ENCODE peak calls at places on chromosomes 12 and 14, in four cellular contexts. K is glutamatergic neuron, M is progenitor cell of endocrine pancreas, R is H1. L is an unnamed sample.

GRCh38 chr14:34665785-34666425 is 36.0 kb upstream of the SNX6 start:
- DNase-seq in M (no peak), K (no peak), R (no peak), L (no peak)

GRCh38 chr12:121628037-121628436 is 1.7 kb downstream of the ORAI1 start:
- DNase-seq in R (no peak), K (no peak), M (no peak), L (no peak)

GRCh38 chr14:94028450-94028826 is 2.3 kb downstream of the OTUB2 start:
- DNase-seq in M (no peak), K (no peak), R (no peak), L (no peak)

GRCh38 chr14:103616635-103617300 is 12.2 kb upstream of the KLC1 start:
- DNase-seq in K (no peak), M (no peak), R (no peak), L (no peak)

GRCh38 chr12:109721276-109721675 is 7.7 kb downstream of the FAM222A start:
- DNase-seq in R (no peak), M (no peak), K (no peak), L (no peak)

GRCh38 chr12:94074970-94075695 is 73.2 kb upstream of the PLXNC1 start:
- DNase-seq in R (no peak), M (no peak), K (peak), L (peak)

GRCh38 chr12:119693006-119693405 is 25.1 kb downstream of the PRKAB1 start:
- DNase-seq in K (no peak), R (no peak), M (no peak), L (no peak)

GRCh38 chr12:124518051-124518932 is 49.1 kb downstream of the NCOR2 start:
- DNase-seq in R (no peak), K (peak), M (no peak), L (peak)

GRCh38 chr14:67232631-67233030 is 8.6 kb upstream of the PALS1 start:
- DNase-seq in R (no peak), K (no peak), M (no peak), L (no peak)

GRCh38 chr14:68622856-68623255 is 170.0 kb downstream of the ZFP36L1 start:
- DNase-seq in R (no peak), K (no peak), M (no peak), L (no peak)

GRCh38 chr12:46915082-46915481 is 89.3 kb upstream of the SLC38A4 start:
- DNase-seq in M (no peak), K (no peak), R (no peak), L (no peak)

GRCh38 chr14:101020971-101021370 is 117.4 kb upstream of the RTL1 start:
- DNase-seq in R (no peak), K (no peak), M (peak), L (no peak)

GRCh38 chr12:52697058-52697582 is 6.2 kb downstream of the KRT77 start:
- DNase-seq in K (no peak), R (no peak), M (no peak), L (no peak)
- TF ChIP-seq CTCF in K (no peak), R (no peak), M (no peak), L (no peak)

DNA sequence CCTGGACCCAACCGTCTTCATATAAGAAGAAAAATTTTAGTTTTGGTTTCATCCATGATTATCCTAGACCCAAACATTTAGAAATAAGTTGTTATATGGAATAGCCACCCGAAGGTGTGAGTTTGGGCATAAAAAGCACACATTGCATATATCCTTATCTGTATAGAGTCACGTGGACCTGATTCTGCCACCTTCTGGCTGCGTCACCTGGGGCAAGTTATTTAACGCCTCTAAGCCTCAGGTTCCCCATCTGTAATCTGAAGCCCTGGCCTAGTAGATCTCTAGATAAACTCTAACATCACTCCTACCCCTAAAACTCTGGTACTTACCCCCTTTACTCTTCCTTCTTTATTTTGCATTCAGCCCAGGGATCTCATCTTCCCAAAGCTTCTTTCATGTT is 14.3 kb upstream of the KRT5 start:
- DNase-seq in K (no peak), R (no peak), M (no peak), L (no peak)
- TF ChIP-seq CTCF in K (no peak), R (peak), M (no peak), L (no peak)

GRCh38 chr12:2624543-2625266 is 170.1 kb upstream of the FKBP4 start:
- DNase-seq in K (peak), R (peak), M (no peak), L (peak)
- TF ChIP-seq CTCF in K (peak), R (peak), M (peak), L (no peak)

DNA sequence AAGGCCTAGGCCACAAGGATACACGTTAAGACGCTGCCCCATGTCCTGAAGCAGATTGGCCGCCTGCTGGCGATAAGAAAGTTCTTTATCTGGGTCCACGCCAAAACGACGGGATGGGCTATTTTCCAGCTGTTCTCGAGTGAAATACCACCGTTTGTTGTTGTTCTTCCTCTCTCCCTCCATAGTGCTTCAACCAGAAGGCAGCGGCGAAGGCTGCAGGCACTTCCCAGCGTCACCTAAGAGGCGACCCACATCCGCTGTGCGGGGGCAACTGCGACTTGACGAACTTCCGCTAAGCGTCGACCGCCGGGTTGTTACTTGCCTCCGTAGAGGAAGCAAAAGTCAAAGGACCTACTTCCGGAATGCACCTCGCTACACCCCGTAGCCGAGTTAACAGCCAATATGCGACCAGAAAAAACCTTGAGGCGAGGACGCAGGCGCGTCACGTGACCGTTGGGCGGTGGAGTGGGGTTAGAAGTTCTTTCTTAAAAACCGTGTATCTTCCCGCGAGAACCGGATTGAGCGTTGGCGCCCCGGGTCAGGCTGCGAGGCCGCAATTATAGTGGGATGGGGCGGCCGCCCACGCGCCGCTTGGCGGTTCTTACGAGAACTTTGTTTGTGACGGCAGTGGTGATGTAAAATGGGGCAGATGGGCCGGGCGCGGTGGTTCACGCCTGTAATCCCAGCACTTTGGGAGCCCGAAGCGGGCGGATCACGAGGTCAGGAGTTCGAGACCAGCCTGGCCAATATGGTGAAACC is at the start of gene CCNT1:
- DNase-seq in M (peak), K (peak), R (peak), L (peak)
- TF ChIP-seq CTCF in M (peak), K (peak), R (no peak), L (no peak)

L was measured in nephron progenitor cell.